ENCODE peak calls at places on chromosome 16, in five cellular contexts. L, V, E, Q and I are unnamed samples.
A peak's percentile ranks its signal among the peaks of the same experiment; 100 is the strongest.

GRCh38 chr16:180101-180920 is at the start of gene HBQ1:
- DNase-seq in E (no peak), L (no peak), Q (no peak), V (no peak), I (no peak)

GRCh38 chr16:51237861-51238378 is 86.8 kb upstream of the SALL1 start:
- DNase-seq in V (no peak), Q (no peak), L (no peak), E (no peak), I (no peak)

GRCh38 chr16:11052080-11052808 is 107.9 kb downstream of the CLEC16A start:
- DNase-seq in Q (no peak), E (no peak), L (no peak), V (no peak), I (peak; percentile 68)

GRCh38 chr16:4409081-4409932 is 7.1 kb downstream of the CORO7 start:
- DNase-seq in L (no peak), V (no peak), E (no peak), Q (no peak), I (no peak)

GRCh38 chr16:88870608-88871348 is 4.3 kb upstream of the PABPN1L start:
- DNase-seq in V (no peak), Q (no peak), L (no peak), E (no peak), I (no peak)

GRCh38 chr16:3731126-3731935 is 14.0 kb upstream of the TRAP1 start:
- DNase-seq in E (no peak), V (no peak), Q (no peak), L (no peak), I (no peak)

GRCh38 chr16:75343311-75343710 is 90.0 kb downstream of the CFDP1 start:
- DNase-seq in L (no peak), Q (no peak), E (no peak), V (no peak), I (no peak)

GRCh38 chr16:67538666-67539101 is 10.1 kb downstream of the RIPOR1 start:
- DNase-seq in Q (peak; percentile 37), E (no peak), L (peak; percentile 36), V (no peak), I (no peak)

GRCh38 chr16:88705746-88706287 is 391 bp downstream of the RNF166 start:
- DNase-seq in L (no peak), Q (no peak), E (no peak), V (no peak), I (no peak)

GRCh38 chr16:2516391-2517240 is 2.9 kb downstream of the ATP6V0C start:
- DNase-seq in L (no peak), E (no peak), V (no peak), Q (no peak), I (no peak)

GRCh38 chr16:57000271-57001025 is 11.1 kb downstream of the NLRC5 start:
- DNase-seq in L (peak; percentile 88), E (peak; percentile 31), V (no peak), Q (peak; percentile 43), I (no peak)

GRCh38 chr16:87337247-87337646 is 20.1 kb upstream of the C16orf95 start:
- DNase-seq in E (no peak), V (no peak), Q (no peak), L (no peak), I (no peak)

GRCh38 chr16:80954985-80955384 is 51.7 kb downstream of the CMC2 start:
- DNase-seq in V (no peak), Q (no peak), L (no peak), E (no peak), I (no peak)

GRCh38 chr16:72974142-72974769 is 73.7 kb downstream of the ZFHX3 start:
- DNase-seq in L (no peak), Q (peak; percentile 60), E (no peak), V (no peak), I (no peak)

GRCh38 chr16:66408181-66409048 is 18.7 kb upstream of the BEAN1 start:
- DNase-seq in L (peak; percentile 55), Q (no peak), V (no peak), E (no peak), I (no peak)

GRCh38 chr16:62585041-62585545 is 548.9 kb upstream of the CDH8 start:
- DNase-seq in Q (no peak), E (no peak), L (no peak), V (no peak), I (no peak)

GRCh38 chr16:12341966-12342365 is 365.4 kb downstream of the SNX29 start:
- DNase-seq in L (peak; percentile 12), Q (no peak), V (no peak), E (no peak), I (no peak)

GRCh38 chr16:1331712-1332617 is 1.5 kb upstream of the BAIAP3 start:
- DNase-seq in E (peak; percentile 30), Q (peak; percentile 73), V (no peak), L (peak; percentile 43), I (peak; percentile 64)

GRCh38 chr16:12059216-12059769 is 82.8 kb downstream of the SNX29 start:
- DNase-seq in L (peak; percentile 24), V (no peak), Q (no peak), E (no peak), I (no peak)

GRCh38 chr16:11118479-11118878 is 137.5 kb downstream of the SOCS1 start:
- DNase-seq in L (peak; percentile 47), V (no peak), E (no peak), Q (no peak), I (no peak)

GRCh38 chr16:49824600-49824999 is 31.3 kb downstream of the ZNF423 start:
- DNase-seq in Q (no peak), L (no peak), E (no peak), V (no peak), I (no peak)

GRCh38 chr16:4923853-4924252 is 13.1 kb downstream of the PPL start:
- DNase-seq in Q (no peak), V (no peak), E (no peak), L (no peak), I (no peak)

GRCh38 chr16:4266372-4266771 is 6.5 kb downstream of the TFAP4 start:
- DNase-seq in L (no peak), E (no peak), V (no peak), Q (no peak), I (no peak)

GRCh38 chr16:2243031-2243528 is 6.8 kb downstream of the DNASE1L2 start:
- DNase-seq in Q (no peak), E (no peak), L (no peak), V (no peak), I (no peak)

GRCh38 chr16:2819179-2819938 is 2.3 kb downstream of the PRSS21 start:
- DNase-seq in E (no peak), V (no peak), L (no peak), Q (no peak), I (no peak)

GRCh38 chr16:57190136-57190535 is 4.0 kb downstream of the RSPRY1 start:
- DNase-seq in Q (no peak), L (no peak), V (no peak), E (no peak), I (no peak)

GRCh38 chr16:57264950-57265371 is 19.5 kb downstream of the PLLP start:
- DNase-seq in E (no peak), L (no peak), Q (peak; percentile 94), V (no peak), I (no peak)

GRCh38 chr16:85524630-85525463 is 88.3 kb upstream of the GSE1 start:
- DNase-seq in E (peak; percentile 51), L (peak; percentile 33), V (peak; percentile 37), Q (peak; percentile 53), I (no peak)

GRCh38 chr16:7321661-7322060 is 11.0 kb upstream of the RBFOX1 start:
- DNase-seq in V (no peak), Q (no peak), E (no peak), L (no peak), I (no peak)

DNA sequence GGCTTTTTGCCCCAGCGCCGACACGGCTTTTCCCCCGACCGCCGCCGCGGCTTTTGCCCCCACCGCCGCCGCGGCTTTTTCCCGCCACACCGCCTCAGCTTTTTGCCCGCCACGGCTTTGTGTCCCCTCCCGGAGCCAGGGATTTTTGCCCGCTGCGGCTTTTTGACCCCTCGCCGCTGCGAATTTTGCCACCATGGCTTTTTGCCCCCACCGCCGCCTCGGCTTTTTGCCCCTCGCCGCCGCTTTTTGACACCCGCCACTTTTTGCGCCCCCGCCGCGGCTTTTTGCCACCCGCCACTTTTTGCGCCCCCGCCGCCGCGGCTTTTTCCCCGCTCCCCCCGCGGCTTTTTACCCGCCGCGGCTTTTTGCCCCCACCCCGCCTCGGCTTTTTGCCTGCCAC is 1342.5 kb downstream of the TP53TG3F start:
- DNase-seq in L (no peak), Q (peak; percentile 24), V (no peak), E (no peak), I (no peak)
- H3K4me3 ChIP-seq in L (no peak overlapping the region), Q (no peak overlapping the region), V (no peak overlapping the region), E (no peak overlapping the region), I (no peak overlapping the region)

DNA sequence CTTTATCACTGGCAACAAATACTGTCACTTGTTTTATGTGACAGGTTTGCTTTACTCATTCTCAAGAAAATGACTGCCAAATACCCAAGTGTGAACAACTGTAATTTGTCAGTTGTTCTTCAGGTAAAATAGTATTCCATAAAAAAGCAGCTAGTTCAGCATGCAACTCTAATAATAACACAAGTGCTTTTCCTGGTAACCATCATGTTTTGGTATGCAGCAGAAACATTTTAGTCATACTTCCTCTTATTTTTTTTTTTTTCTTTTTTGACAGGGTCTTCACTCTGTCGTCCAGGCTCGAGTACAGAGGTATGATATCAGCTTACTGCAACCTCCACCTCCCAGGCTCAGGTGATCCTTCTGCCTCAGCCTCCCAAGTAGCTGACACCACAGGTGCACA is 4.6 kb downstream of the TERF2 start:
- DNase-seq in V (no peak), L (no peak), Q (no peak), E (no peak), I (no peak)
- TF ChIP-seq CTCF in V (no peak), L (no peak), Q (no peak), E (no peak), I (no peak)

GRCh38 chr16:71788578-71788977 is 20.1 kb downstream of the AP1G1 start:
- DNase-seq in L (no peak), V (no peak), E (no peak), Q (no peak), I (no peak)

GRCh38 chr16:71789136-71789535 is 19.5 kb downstream of the AP1G1 start:
- DNase-seq in L (no peak), E (no peak), V (no peak), Q (no peak), I (no peak)

GRCh38 chr16:71794943-71795342 is 13.7 kb downstream of the AP1G1 start:
- DNase-seq in L (no peak), V (no peak), E (no peak), Q (no peak), I (no peak)

GRCh38 chr16:71794018-71794417 is 14.6 kb downstream of the AP1G1 start:
- DNase-seq in L (no peak), V (no peak), E (no peak), Q (no peak), I (no peak)

GRCh38 chr16:71792176-71792575 is 16.5 kb downstream of the AP1G1 start:
- DNase-seq in E (no peak), L (peak; percentile 53), V (no peak), Q (no peak), I (no peak)
- H3K4me3 ChIP-seq in E (no peak overlapping the region), L (no peak overlapping the region), V (no peak overlapping the region), Q (no peak overlapping the region), I (no peak overlapping the region)

GRCh38 chr16:54407596-54407995 is 121.0 kb upstream of the IRX3 start:
- DNase-seq in L (peak; percentile 90), V (no peak), E (no peak), Q (no peak), I (no peak)

GRCh38 chr16:54414671-54415070 is 128.1 kb upstream of the IRX3 start:
- DNase-seq in Q (no peak), E (no peak), V (no peak), L (no peak), I (no peak)

GRCh38 chr16:54411555-54411954 is 125.0 kb upstream of the IRX3 start:
- DNase-seq in Q (peak; percentile 56), L (no peak), E (no peak), V (no peak), I (no peak)

GRCh38 chr16:54412777-54413455 is 126.3 kb upstream of the IRX3 start:
- DNase-seq in L (no peak), V (no peak), E (no peak), Q (no peak), I (no peak)

GRCh38 chr16:54409982-54410381 is 123.4 kb upstream of the IRX3 start:
- DNase-seq in L (no peak), V (no peak), E (no peak), Q (no peak), I (no peak)
- TF ChIP-seq CTCF in L (no peak), V (no peak), E (no peak), Q (no peak), I (no peak)